ENCODE peak calls at places on chromosomes 3 and 15, in nine cellular contexts. One of them, this sample, is unnamed.

GRCh38 chr3:47469616-47470015 is 6.1 kb downstream of the SCAP start:
- DNase-seq in H54: no peak
- DNase-seq in body of pancreas: no peak
- DNase-seq in lower leg skin: no peak
- DNase-seq in stomach: no peak
- DNase-seq in adrenal gland: no peak
- DNase-seq in esophagus muscularis mucosa: no peak
- DNase-seq in heart left ventricle: no peak
- DNase-seq in HepG2: no peak
- DNase-seq in this sample: no peak

GRCh38 chr3:55458398-55458797 is 28.7 kb downstream of the WNT5A start:
- DNase-seq in H54: no peak
- DNase-seq in body of pancreas: no peak
- DNase-seq in lower leg skin: no peak
- DNase-seq in stomach: no peak
- DNase-seq in adrenal gland: no peak
- DNase-seq in esophagus muscularis mucosa: no peak
- DNase-seq in heart left ventricle: no peak
- DNase-seq in HepG2: no peak
- DNase-seq in this sample: no peak

GRCh38 chr3:183224581-183224980 is 28.5 kb upstream of the B3GNT5 start:
- DNase-seq in H54: no peak
- DNase-seq in body of pancreas: no peak
- DNase-seq in lower leg skin: no peak
- DNase-seq in stomach: no peak
- DNase-seq in adrenal gland: no peak
- DNase-seq in esophagus muscularis mucosa: no peak
- DNase-seq in heart left ventricle: no peak
- DNase-seq in HepG2: no peak
- DNase-seq in this sample: peak

GRCh38 chr15:41115088-41115651 is 910 bp downstream of the INO80 start:
- DNase-seq in H54: no peak
- DNase-seq in body of pancreas: no peak
- DNase-seq in lower leg skin: no peak
- DNase-seq in stomach: no peak
- DNase-seq in adrenal gland: no peak
- DNase-seq in esophagus muscularis mucosa: no peak
- DNase-seq in heart left ventricle: no peak
- DNase-seq in HepG2: peak
- DNase-seq in this sample: no peak

GRCh38 chr15:41791970-41792637 is 17.8 kb downstream of the MAPKBP1 start:
- DNase-seq in H54: no peak
- DNase-seq in body of pancreas: no peak
- DNase-seq in lower leg skin: no peak
- DNase-seq in stomach: no peak
- DNase-seq in adrenal gland: no peak
- DNase-seq in esophagus muscularis mucosa: no peak
- DNase-seq in heart left ventricle: no peak
- DNase-seq in HepG2: no peak
- DNase-seq in this sample: no peak

GRCh38 chr15:95948371-95948770 is 382.1 kb upstream of the NR2F2 start:
- DNase-seq in H54: no peak
- DNase-seq in body of pancreas: no peak
- DNase-seq in lower leg skin: no peak
- DNase-seq in stomach: no peak
- DNase-seq in adrenal gland: no peak
- DNase-seq in esophagus muscularis mucosa: no peak
- DNase-seq in heart left ventricle: no peak
- DNase-seq in HepG2: no peak
- DNase-seq in this sample: no peak

GRCh38 chr15:30992073-30992363 is 590 bp upstream of the MTMR10 start:
- DNase-seq in H54: no peak
- DNase-seq in body of pancreas: no peak
- DNase-seq in lower leg skin: no peak
- DNase-seq in stomach: no peak
- DNase-seq in adrenal gland: no peak
- DNase-seq in esophagus muscularis mucosa: no peak
- DNase-seq in heart left ventricle: no peak
- DNase-seq in HepG2: peak
- DNase-seq in this sample: no peak

GRCh38 chr15:39552546-39552945 is 28.3 kb upstream of the THBS1 start:
- DNase-seq in H54: no peak
- DNase-seq in body of pancreas: no peak
- DNase-seq in lower leg skin: no peak
- DNase-seq in stomach: no peak
- DNase-seq in adrenal gland: no peak
- DNase-seq in esophagus muscularis mucosa: peak
- DNase-seq in heart left ventricle: no peak
- DNase-seq in HepG2: no peak
- DNase-seq in this sample: no peak

GRCh38 chr15:58966698-58967097 is 20.8 kb upstream of the RNF111 start:
- DNase-seq in H54: no peak
- DNase-seq in body of pancreas: no peak
- DNase-seq in lower leg skin: no peak
- DNase-seq in stomach: no peak
- DNase-seq in adrenal gland: no peak
- DNase-seq in esophagus muscularis mucosa: no peak
- DNase-seq in heart left ventricle: no peak
- DNase-seq in HepG2: no peak
- DNase-seq in this sample: no peak

GRCh38 chr15:98758224-98758623 is 109.9 kb downstream of the IGF1R start:
- DNase-seq in H54: no peak
- DNase-seq in body of pancreas: no peak
- DNase-seq in lower leg skin: no peak
- DNase-seq in stomach: no peak
- DNase-seq in adrenal gland: no peak
- DNase-seq in esophagus muscularis mucosa: no peak
- DNase-seq in heart left ventricle: no peak
- DNase-seq in HepG2: no peak
- DNase-seq in this sample: peak

GRCh38 chr15:75554717-75555116 is 24.4 kb downstream of the PTPN9 start:
- DNase-seq in H54: no peak
- DNase-seq in body of pancreas: no peak
- DNase-seq in lower leg skin: no peak
- DNase-seq in stomach: no peak
- DNase-seq in adrenal gland: no peak
- DNase-seq in esophagus muscularis mucosa: no peak
- DNase-seq in heart left ventricle: no peak
- DNase-seq in HepG2: no peak
- DNase-seq in this sample: no peak

GRCh38 chr3:42257007-42257406 is 9.0 kb downstream of the CCK start:
- DNase-seq in H54: no peak
- DNase-seq in body of pancreas: no peak
- DNase-seq in lower leg skin: no peak
- DNase-seq in stomach: no peak
- DNase-seq in adrenal gland: no peak
- DNase-seq in esophagus muscularis mucosa: no peak
- DNase-seq in heart left ventricle: no peak
- DNase-seq in HepG2: no peak
- DNase-seq in this sample: no peak

GRCh38 chr15:39403674-39404117 is 177.2 kb upstream of the THBS1 start:
- DNase-seq in H54: no peak
- DNase-seq in body of pancreas: no peak
- DNase-seq in lower leg skin: no peak
- DNase-seq in stomach: no peak
- DNase-seq in adrenal gland: no peak
- DNase-seq in esophagus muscularis mucosa: peak
- DNase-seq in heart left ventricle: no peak
- DNase-seq in HepG2: peak
- DNase-seq in this sample: no peak

GRCh38 chr15:67998599-67999122 is 55.5 kb upstream of the PIAS1 start:
- DNase-seq in H54: no peak
- DNase-seq in body of pancreas: peak
- DNase-seq in lower leg skin: no peak
- DNase-seq in stomach: peak
- DNase-seq in adrenal gland: peak
- DNase-seq in esophagus muscularis mucosa: no peak
- DNase-seq in heart left ventricle: no peak
- DNase-seq in HepG2: no peak
- DNase-seq in this sample: no peak

GRCh38 chr15:41817327-41817726 is 10.6 kb upstream of the JMJD7 start:
- DNase-seq in H54: no peak
- DNase-seq in body of pancreas: no peak
- DNase-seq in lower leg skin: no peak
- DNase-seq in stomach: no peak
- DNase-seq in adrenal gland: no peak
- DNase-seq in esophagus muscularis mucosa: no peak
- DNase-seq in heart left ventricle: no peak
- DNase-seq in HepG2: no peak
- DNase-seq in this sample: no peak

GRCh38 chr3:12345141-12345561 is 56.3 kb downstream of the PPARG start:
- DNase-seq in H54: peak
- DNase-seq in body of pancreas: no peak
- DNase-seq in lower leg skin: no peak
- DNase-seq in stomach: no peak
- DNase-seq in adrenal gland: no peak
- DNase-seq in esophagus muscularis mucosa: no peak
- DNase-seq in heart left ventricle: no peak
- DNase-seq in HepG2: no peak
- DNase-seq in this sample: peak

GRCh38 chr15:77173487-77173886 is 102.6 kb upstream of the TSPAN3 start:
- DNase-seq in H54: no peak
- DNase-seq in body of pancreas: no peak
- DNase-seq in lower leg skin: no peak
- DNase-seq in stomach: no peak
- DNase-seq in adrenal gland: no peak
- DNase-seq in esophagus muscularis mucosa: no peak
- DNase-seq in heart left ventricle: no peak
- DNase-seq in HepG2: peak
- DNase-seq in this sample: no peak

DNA sequence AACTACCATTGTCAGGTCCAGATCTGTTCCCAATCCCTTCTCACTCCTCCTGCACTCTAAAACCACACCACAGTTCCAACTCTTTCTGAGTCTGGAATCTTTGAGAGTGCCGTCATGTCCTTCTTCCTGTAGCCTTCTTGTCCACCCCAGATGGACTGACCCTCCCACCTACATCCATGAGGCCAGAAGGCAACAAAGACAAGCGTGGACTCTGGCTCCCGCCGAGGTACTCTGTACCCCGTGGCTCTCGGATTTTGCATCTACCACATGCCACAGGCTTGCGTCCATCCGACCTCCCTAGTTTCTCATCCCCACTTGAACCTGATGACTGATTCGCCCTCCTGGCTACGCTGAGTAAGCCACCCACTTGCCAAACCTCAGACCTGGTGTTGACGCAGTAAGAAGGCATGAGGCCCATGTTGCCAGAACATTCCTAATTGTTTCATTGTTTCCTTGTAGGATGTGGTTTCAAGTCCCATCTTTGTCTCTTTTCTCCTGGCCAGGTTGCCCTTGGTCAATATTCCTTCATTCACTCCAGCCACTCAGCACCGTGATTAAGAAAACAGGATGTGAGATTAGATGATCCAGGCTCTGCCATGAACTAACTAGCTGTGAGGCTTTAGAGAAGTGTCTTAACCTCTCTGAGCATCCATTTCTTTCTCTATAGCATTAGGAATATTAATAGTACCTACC is 1.1 kb upstream of the ZBTB38 start:
- DNase-seq in H54: peak
- DNase-seq in body of pancreas: no peak
- DNase-seq in lower leg skin: peak
- DNase-seq in stomach: no peak
- DNase-seq in adrenal gland: no peak
- DNase-seq in esophagus muscularis mucosa: no peak
- DNase-seq in heart left ventricle: no peak
- DNase-seq in HepG2: no peak
- DNase-seq in this sample: peak
- TF ChIP-seq POLR2A in H54: peak
- TF ChIP-seq POLR2A in body of pancreas: no peak
- TF ChIP-seq POLR2A in lower leg skin: no peak
- TF ChIP-seq POLR2A in stomach: no peak
- TF ChIP-seq POLR2A in adrenal gland: no peak
- TF ChIP-seq POLR2A in esophagus muscularis mucosa: no peak
- TF ChIP-seq POLR2A in heart left ventricle: no peak
- TF ChIP-seq POLR2A in HepG2: no peak
- TF ChIP-seq POLR2A in this sample: no peak

DNA sequence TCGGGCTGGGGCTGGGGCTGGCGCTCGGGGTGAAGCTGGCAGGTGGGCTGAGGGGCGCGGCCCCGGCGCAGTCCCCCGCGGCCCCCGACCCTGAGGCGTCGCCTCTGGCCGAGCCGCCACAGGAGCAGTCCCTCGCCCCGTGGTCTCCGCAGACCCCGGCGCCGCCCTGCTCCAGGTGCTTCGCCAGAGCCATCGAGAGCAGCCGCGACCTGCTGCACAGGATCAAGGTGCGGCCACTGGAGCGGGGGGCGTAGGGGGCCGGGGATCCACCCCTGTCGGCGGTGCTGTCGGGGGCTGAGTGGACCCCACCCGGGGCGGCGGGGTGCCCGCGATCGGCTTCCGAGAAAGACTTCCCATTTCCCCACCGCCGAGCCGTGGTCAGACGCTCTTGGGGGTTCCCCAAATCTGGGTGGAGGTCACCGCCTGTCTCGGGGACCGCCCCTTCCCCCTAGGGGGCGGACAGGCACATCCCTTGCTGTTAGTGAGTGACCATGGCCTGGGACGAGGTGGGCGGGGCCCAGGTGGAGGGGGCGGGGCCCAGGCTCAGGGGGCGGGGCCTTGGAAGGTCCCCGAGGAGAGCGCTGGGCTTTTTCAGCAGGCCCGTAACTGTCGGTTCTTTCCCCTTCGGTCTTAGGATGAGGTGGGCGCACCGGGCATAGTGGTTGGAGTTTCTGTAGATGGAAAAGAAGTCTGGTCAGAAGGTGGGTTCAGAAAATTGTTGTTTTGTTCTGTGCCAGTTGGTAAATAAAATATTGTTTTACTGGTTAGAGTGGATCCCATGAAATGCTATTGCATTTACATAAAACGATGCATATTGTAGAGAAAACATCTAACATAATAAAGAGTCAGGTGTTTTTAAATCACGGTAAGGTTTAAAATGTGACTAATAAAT is 587 bp downstream of the LACTB start:
- DNase-seq in H54: peak
- DNase-seq in body of pancreas: peak
- DNase-seq in lower leg skin: peak
- DNase-seq in stomach: peak
- DNase-seq in adrenal gland: peak
- DNase-seq in esophagus muscularis mucosa: peak
- DNase-seq in heart left ventricle: peak
- DNase-seq in HepG2: peak
- DNase-seq in this sample: peak
- TF ChIP-seq POLR2A in H54: peak
- TF ChIP-seq POLR2A in body of pancreas: no peak
- TF ChIP-seq POLR2A in lower leg skin: no peak
- TF ChIP-seq POLR2A in stomach: no peak
- TF ChIP-seq POLR2A in adrenal gland: no peak
- TF ChIP-seq POLR2A in esophagus muscularis mucosa: no peak
- TF ChIP-seq POLR2A in heart left ventricle: no peak
- TF ChIP-seq POLR2A in HepG2: peak
- TF ChIP-seq POLR2A in this sample: peak

GRCh38 chr3:49421890-49422378 is 339 bp downstream of the AMT start:
- DNase-seq in H54: no peak
- DNase-seq in body of pancreas: peak
- DNase-seq in lower leg skin: no peak
- DNase-seq in stomach: peak
- DNase-seq in adrenal gland: no peak
- DNase-seq in esophagus muscularis mucosa: no peak
- DNase-seq in heart left ventricle: no peak
- DNase-seq in HepG2: no peak
- DNase-seq in this sample: no peak
- TF ChIP-seq POLR2A in H54: no peak
- TF ChIP-seq POLR2A in body of pancreas: no peak
- TF ChIP-seq POLR2A in lower leg skin: no peak
- TF ChIP-seq POLR2A in stomach: no peak
- TF ChIP-seq POLR2A in adrenal gland: no peak
- TF ChIP-seq POLR2A in esophagus muscularis mucosa: no peak
- TF ChIP-seq POLR2A in heart left ventricle: no peak
- TF ChIP-seq POLR2A in HepG2: no peak
- TF ChIP-seq POLR2A in this sample: peak

GRCh38 chr3:9649791-9650521 is 651 bp downstream of the MTMR14 start:
- DNase-seq in H54: no peak
- DNase-seq in body of pancreas: no peak
- DNase-seq in lower leg skin: no peak
- DNase-seq in stomach: no peak
- DNase-seq in adrenal gland: no peak
- DNase-seq in esophagus muscularis mucosa: no peak
- DNase-seq in heart left ventricle: no peak
- DNase-seq in HepG2: no peak
- DNase-seq in this sample: peak
- TF ChIP-seq POLR2A in H54: no peak
- TF ChIP-seq POLR2A in body of pancreas: no peak
- TF ChIP-seq POLR2A in lower leg skin: no peak
- TF ChIP-seq POLR2A in stomach: no peak
- TF ChIP-seq POLR2A in adrenal gland: no peak
- TF ChIP-seq POLR2A in esophagus muscularis mucosa: no peak
- TF ChIP-seq POLR2A in heart left ventricle: no peak
- TF ChIP-seq POLR2A in HepG2: no peak
- TF ChIP-seq POLR2A in this sample: no peak